ENCODE peak calls at places on chromosome 7, in eight cellular contexts. S, N, J, Z, B, Q, K and P are unnamed samples.

GRCh38 chr7:7639847-7640220 is 718 bp upstream of the UMAD1 start:
- DNase-seq in S (no peak), N (peak; percentile 8), J (no peak), Z (no peak), B (peak; percentile 11), Q (peak; percentile 37), K (no peak), P (no peak)

GRCh38 chr7:97405842-97406241 is 288.3 kb downstream of the SDHAF3 start:
- DNase-seq in S (no peak), N (no peak), J (no peak), Z (no peak), B (no peak), Q (no peak), K (no peak), P (no peak)

GRCh38 chr7:34081931-34082330 is 176.6 kb downstream of the BMPER start:
- DNase-seq in S (no peak), N (no peak), J (no peak), Z (no peak), B (no peak), Q (no peak), K (no peak), P (no peak)

GRCh38 chr7:75984130-75985008 is 10.0 kb downstream of the TMEM120A start:
- DNase-seq in S (peak; percentile 42), N (no peak), J (no peak), Z (no peak), B (no peak), Q (no peak), K (no peak), P (no peak)

GRCh38 chr7:46383605-46384004 is 462.5 kb upstream of the IGFBP3 start:
- DNase-seq in S (no peak), N (no peak), J (no peak), Z (no peak), B (no peak), Q (no peak), K (no peak), P (no peak)

GRCh38 chr7:37284805-37285211 is 163.9 kb downstream of the ELMO1 start:
- DNase-seq in S (peak; percentile 72), N (peak; percentile 75), J (peak; percentile 35), Z (peak; percentile 92), B (peak; percentile 16), Q (peak; percentile 62), K (peak; percentile 23), P (no peak)

GRCh38 chr7:155229548-155230168 is 68.0 kb upstream of the INSIG1 start:
- DNase-seq in S (no peak), N (no peak), J (no peak), Z (no peak), B (no peak), Q (no peak), K (no peak), P (no peak)

GRCh38 chr7:77327932-77328628 is 88.1 kb downstream of the GSAP start:
- DNase-seq in S (no peak), N (no peak), J (no peak), Z (no peak), B (no peak), Q (no peak), K (no peak), P (no peak)

DNA sequence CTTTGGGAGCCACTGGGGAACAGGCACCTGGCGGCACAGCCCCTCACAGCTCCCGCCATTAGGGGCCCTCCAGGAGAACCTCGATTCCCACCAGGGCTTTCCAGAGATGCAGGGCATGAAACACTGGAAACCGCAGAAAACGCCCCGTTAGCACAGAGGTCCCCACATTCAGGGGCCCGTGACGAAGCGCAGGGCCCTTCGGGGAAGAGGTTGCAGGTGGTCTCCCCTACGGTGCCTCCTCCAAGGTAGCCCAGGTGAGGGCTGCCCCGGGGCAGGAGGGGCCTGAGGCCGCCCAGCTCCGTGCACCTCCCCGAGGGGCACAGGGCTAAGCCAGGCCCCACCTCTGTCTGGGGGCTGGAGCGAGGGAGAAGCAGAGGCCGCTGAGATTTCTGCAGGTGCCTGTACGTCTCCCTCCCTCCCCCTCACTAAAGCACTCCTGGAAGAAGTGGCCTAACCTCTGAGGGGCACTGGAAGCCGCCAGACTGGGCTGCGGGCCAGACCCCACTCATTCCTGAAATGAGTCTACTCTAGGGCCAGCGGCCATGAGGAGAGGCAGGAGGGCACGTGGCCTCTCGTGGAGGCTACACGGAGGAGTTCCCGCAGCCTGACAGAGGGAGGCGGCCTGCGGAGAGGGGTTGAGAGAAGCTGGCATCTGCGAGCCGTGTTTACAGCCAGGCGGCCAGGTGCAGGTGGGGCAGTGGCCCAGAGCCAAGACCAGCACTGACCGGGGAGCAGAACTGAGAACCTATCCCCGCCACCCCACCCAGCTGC is 6.9 kb downstream of the PDGFA start:
- DNase-seq in S (no peak), N (no peak), J (no peak), Z (no peak), B (no peak), Q (peak; percentile 84), K (no peak), P (peak; percentile 87)
- H3K4me3 ChIP-seq in S (no peak overlapping the region), N (no peak overlapping the region), J (no peak overlapping the region), Z (peak overlapping the region; percentile 80), B (no peak overlapping the region), Q (no peak overlapping the region), K (no peak overlapping the region), P (no peak overlapping the region)

GRCh38 chr7:95636140-95636539 is 39.8 kb upstream of the PDK4 start:
- DNase-seq in S (no peak), N (no peak), J (no peak), Z (no peak), B (no peak), Q (no peak), K (no peak), P (no peak)

GRCh38 chr7:95628831-95629439 is 32.6 kb upstream of the PDK4 start:
- DNase-seq in S (no peak), N (no peak), J (no peak), Z (no peak), B (no peak), Q (no peak), K (no peak), P (no peak)

GRCh38 chr7:95631545-95631944 is 35.2 kb upstream of the PDK4 start:
- DNase-seq in S (no peak), N (no peak), J (no peak), Z (no peak), B (no peak), Q (no peak), K (no peak), P (no peak)

GRCh38 chr7:95630702-95631458 is 34.6 kb upstream of the PDK4 start:
- DNase-seq in S (no peak), N (no peak), J (no peak), Z (no peak), B (no peak), Q (no peak), K (no peak), P (no peak)

DNA sequence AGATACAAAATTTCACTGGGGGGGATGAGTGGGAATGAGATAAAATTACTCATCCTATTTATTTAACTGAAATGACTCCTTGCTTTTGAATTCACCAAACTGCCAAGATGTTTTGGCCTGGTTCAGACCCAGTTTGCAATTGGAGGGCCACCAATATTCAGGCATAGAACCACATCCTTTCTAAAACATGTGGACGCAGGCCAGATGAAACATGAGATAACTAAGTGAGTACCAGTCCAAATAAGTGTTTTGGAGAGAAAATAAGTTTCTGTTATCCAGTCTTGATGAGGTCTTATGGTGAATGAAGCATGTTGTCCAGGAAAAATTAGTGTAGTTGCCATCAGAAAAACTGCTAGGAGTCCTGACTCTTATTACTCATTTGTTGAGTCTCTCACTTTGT is 36.3 kb upstream of the PDK4 start:
- DNase-seq in S (no peak), N (peak; percentile 46), J (no peak), Z (no peak), B (no peak), Q (no peak), K (no peak), P (no peak)
- TF ChIP-seq EP300 in S (no peak), N (peak; percentile 60), J (no peak), Z (no peak), B (no peak), Q (no peak), K (no peak), P (no peak)

GRCh38 chr7:130926021-130926691 is 192.1 kb upstream of the KLF14 start:
- DNase-seq in S (no peak), N (no peak), J (no peak), Z (peak; percentile 85), B (peak; percentile 63), Q (no peak), K (no peak), P (no peak)

GRCh38 chr7:130921391-130922180 is 187.6 kb upstream of the KLF14 start:
- DNase-seq in S (no peak), N (peak; percentile 57), J (no peak), Z (peak; percentile 83), B (no peak), Q (peak; percentile 61), K (no peak), P (peak; percentile 64)

GRCh38 chr7:130925136-130925794 is 191.3 kb upstream of the KLF14 start:
- DNase-seq in S (no peak), N (no peak), J (no peak), Z (no peak), B (peak; percentile 85), Q (no peak), K (no peak), P (no peak)

GRCh38 chr7:130922206-130923112 is 188.5 kb upstream of the KLF14 start:
- DNase-seq in S (no peak), N (no peak), J (no peak), Z (peak; percentile 78), B (peak; percentile 83), Q (no peak), K (no peak), P (no peak)

DNA sequence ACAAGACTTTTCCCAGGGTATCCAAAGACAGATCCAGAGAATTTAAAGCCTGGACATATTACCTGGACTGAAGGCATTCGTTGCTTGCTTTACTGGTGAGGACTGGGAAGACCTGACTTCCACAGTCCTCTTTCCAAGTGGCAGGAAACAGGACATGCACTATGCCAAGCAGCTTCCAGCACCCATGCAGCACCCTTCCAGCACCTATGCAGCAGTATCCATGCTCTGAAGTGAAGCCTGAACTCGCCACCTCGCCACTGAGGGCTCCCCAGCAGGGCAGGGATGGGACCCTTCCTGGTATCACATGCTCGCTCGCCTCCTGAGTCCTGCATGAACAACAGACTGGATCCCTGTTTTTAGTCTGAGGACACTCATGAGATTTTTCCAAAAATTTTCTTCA is 189.9 kb upstream of the KLF14 start:
- DNase-seq in S (no peak), N (no peak), J (no peak), Z (peak; percentile 90), B (no peak), Q (no peak), K (no peak), P (no peak)
- H3K36me3 ChIP-seq in S (peaks cover 13% of the 10 kb centered on the region), N (peaks cover 2% of the 10 kb centered on the region), J (no peaks in the 10 kb centered on the region), Z (no peaks in the 10 kb centered on the region), B (peaks cover 32% of the 10 kb centered on the region), Q (no peaks in the 10 kb centered on the region), K (no peaks in the 10 kb centered on the region), P (no peaks in the 10 kb centered on the region)

GRCh38 chr7:43902542-43903054 is 3.8 kb downstream of the URGCP start:
- DNase-seq in S (no peak), N (no peak), J (no peak), Z (no peak), B (no peak), Q (no peak), K (no peak), P (no peak)

GRCh38 chr7:43905954-43906326 is 456 bp downstream of the URGCP start:
- DNase-seq in S (peak; percentile 89), N (no peak), J (no peak), Z (no peak), B (peak; percentile 14), Q (peak; percentile 27), K (no peak), P (peak; percentile 28)

GRCh38 chr7:43905209-43905946 is 1.0 kb downstream of the URGCP start:
- DNase-seq in S (peak; percentile 72), N (no peak), J (peak; percentile 28), Z (no peak), B (peak; percentile 97), Q (peak; percentile 79), K (no peak), P (peak; percentile 34)

GRCh38 chr7:43906327-43907010 is at the start of gene URGCP:
- DNase-seq in S (peak; percentile 96), N (no peak), J (peak; percentile 85), Z (no peak), B (no peak), Q (peak; percentile 57), K (no peak), P (peak; percentile 58)

GRCh38 chr7:43904533-43905208 is 1.7 kb downstream of the URGCP start:
- DNase-seq in S (no peak), N (no peak), J (no peak), Z (no peak), B (peak; percentile 13), Q (no peak), K (no peak), P (no peak)
- H3K4me3 ChIP-seq in S (peak overlapping the region; percentile 80), N (no peak overlapping the region), J (no peak overlapping the region), Z (peak overlapping the region; percentile 96), B (no peak overlapping the region), Q (no peak overlapping the region), K (no peak overlapping the region), P (no peak overlapping the region)